ENCODE peak calls at places on chromosomes 2 and 18, in seven cellular contexts. One of them, this sample, is unnamed.

GRCh38 chr2:173434729-173435345 is 80.2 kb downstream of the CDCA7 start:
- DNase-seq in PC-9: no peak
- DNase-seq in esophagus squamous epithelium: no peak
- DNase-seq in AG09309: no peak
- DNase-seq in left ventricle myocardium inferior: no peak
- DNase-seq in right lobe of liver: no peak
- DNase-seq in tibial artery: no peak
- DNase-seq in this sample: no peak

GRCh38 chr18:58870130-58870529 is 5.5 kb downstream of the ZNF532 start:
- DNase-seq in PC-9: no peak
- DNase-seq in esophagus squamous epithelium: no peak
- DNase-seq in AG09309: no peak
- DNase-seq in left ventricle myocardium inferior: no peak
- DNase-seq in right lobe of liver: no peak
- DNase-seq in tibial artery: no peak
- DNase-seq in this sample: no peak

GRCh38 chr18:73670536-73670935 is 477.1 kb downstream of the FBXO15 start:
- DNase-seq in PC-9: peak; percentile 23
- DNase-seq in esophagus squamous epithelium: no peak
- DNase-seq in AG09309: no peak
- DNase-seq in left ventricle myocardium inferior: no peak
- DNase-seq in right lobe of liver: no peak
- DNase-seq in tibial artery: no peak
- DNase-seq in this sample: no peak

GRCh38 chr2:113011108-113011507 is 5.8 kb downstream of the IL36A start:
- DNase-seq in PC-9: no peak
- DNase-seq in esophagus squamous epithelium: no peak
- DNase-seq in AG09309: no peak
- DNase-seq in left ventricle myocardium inferior: no peak
- DNase-seq in right lobe of liver: no peak
- DNase-seq in tibial artery: no peak
- DNase-seq in this sample: no peak

GRCh38 chr18:60372598-60372997 is at the start of gene MC4R:
- DNase-seq in PC-9: peak; percentile 20
- DNase-seq in esophagus squamous epithelium: no peak
- DNase-seq in AG09309: peak; percentile 69
- DNase-seq in left ventricle myocardium inferior: peak; percentile 14
- DNase-seq in right lobe of liver: no peak
- DNase-seq in tibial artery: no peak
- DNase-seq in this sample: no peak

GRCh38 chr2:9640403-9641104 is 9.8 kb upstream of the YWHAQ start:
- DNase-seq in PC-9: no peak
- DNase-seq in esophagus squamous epithelium: no peak
- DNase-seq in AG09309: no peak
- DNase-seq in left ventricle myocardium inferior: no peak
- DNase-seq in right lobe of liver: no peak
- DNase-seq in tibial artery: no peak
- DNase-seq in this sample: no peak

GRCh38 chr2:84946204-84947009 is 24.6 kb upstream of the KCMF1 start:
- DNase-seq in PC-9: peak; percentile 84
- DNase-seq in esophagus squamous epithelium: no peak
- DNase-seq in AG09309: no peak
- DNase-seq in left ventricle myocardium inferior: no peak
- DNase-seq in right lobe of liver: no peak
- DNase-seq in tibial artery: no peak
- DNase-seq in this sample: no peak

GRCh38 chr2:27133195-27133875 is 1.1 kb downstream of the PREB start:
- DNase-seq in PC-9: no peak
- DNase-seq in esophagus squamous epithelium: no peak
- DNase-seq in AG09309: no peak
- DNase-seq in left ventricle myocardium inferior: no peak
- DNase-seq in right lobe of liver: peak; percentile 72
- DNase-seq in tibial artery: no peak
- DNase-seq in this sample: no peak

GRCh38 chr18:13620818-13621445 is 105.4 kb downstream of the FAM210A start:
- DNase-seq in PC-9: no peak
- DNase-seq in esophagus squamous epithelium: no peak
- DNase-seq in AG09309: no peak
- DNase-seq in left ventricle myocardium inferior: no peak
- DNase-seq in right lobe of liver: no peak
- DNase-seq in tibial artery: no peak
- DNase-seq in this sample: no peak

GRCh38 chr2:227890495-227891079 is 19.2 kb downstream of the DAW1 start:
- DNase-seq in PC-9: no peak
- DNase-seq in esophagus squamous epithelium: no peak
- DNase-seq in AG09309: peak; percentile 16
- DNase-seq in left ventricle myocardium inferior: no peak
- DNase-seq in right lobe of liver: no peak
- DNase-seq in tibial artery: no peak
- DNase-seq in this sample: no peak

GRCh38 chr2:227230151-227230550 is 65.7 kb downstream of the COL4A3 start:
- DNase-seq in PC-9: no peak
- DNase-seq in esophagus squamous epithelium: no peak
- DNase-seq in AG09309: no peak
- DNase-seq in left ventricle myocardium inferior: no peak
- DNase-seq in right lobe of liver: no peak
- DNase-seq in tibial artery: no peak
- DNase-seq in this sample: no peak

GRCh38 chr2:132804045-132804444 is 134.0 kb upstream of the LYPD1 start:
- DNase-seq in PC-9: no peak
- DNase-seq in esophagus squamous epithelium: no peak
- DNase-seq in AG09309: peak; percentile 16
- DNase-seq in left ventricle myocardium inferior: no peak
- DNase-seq in right lobe of liver: no peak
- DNase-seq in tibial artery: no peak
- DNase-seq in this sample: no peak

GRCh38 chr18:72013512-72013911 is 530.6 kb downstream of the CBLN2 start:
- DNase-seq in PC-9: no peak
- DNase-seq in esophagus squamous epithelium: no peak
- DNase-seq in AG09309: peak; percentile 47
- DNase-seq in left ventricle myocardium inferior: no peak
- DNase-seq in right lobe of liver: no peak
- DNase-seq in tibial artery: no peak
- DNase-seq in this sample: no peak

GRCh38 chr18:70709720-70710119 is 420.9 kb downstream of the SOCS6 start:
- DNase-seq in PC-9: no peak
- DNase-seq in esophagus squamous epithelium: no peak
- DNase-seq in AG09309: no peak
- DNase-seq in left ventricle myocardium inferior: no peak
- DNase-seq in right lobe of liver: no peak
- DNase-seq in tibial artery: no peak
- DNase-seq in this sample: no peak

GRCh38 chr2:31265234-31265633 is 31.3 kb downstream of the EHD3 start:
- DNase-seq in PC-9: no peak
- DNase-seq in esophagus squamous epithelium: no peak
- DNase-seq in AG09309: no peak
- DNase-seq in left ventricle myocardium inferior: no peak
- DNase-seq in right lobe of liver: no peak
- DNase-seq in tibial artery: no peak
- DNase-seq in this sample: no peak

GRCh38 chr18:3447895-3448844 is 1.8 kb upstream of the TGIF1 start:
- DNase-seq in PC-9: peak; percentile 98
- DNase-seq in esophagus squamous epithelium: peak; percentile 49
- DNase-seq in AG09309: peak; percentile 90
- DNase-seq in left ventricle myocardium inferior: peak; percentile 95
- DNase-seq in right lobe of liver: peak; percentile 97
- DNase-seq in tibial artery: peak; percentile 96
- DNase-seq in this sample: peak; percentile 95

GRCh38 chr2:79085382-79085781 is 2.4 kb downstream of the REG1B start:
- DNase-seq in PC-9: no peak
- DNase-seq in esophagus squamous epithelium: no peak
- DNase-seq in AG09309: no peak
- DNase-seq in left ventricle myocardium inferior: no peak
- DNase-seq in right lobe of liver: no peak
- DNase-seq in tibial artery: no peak
- DNase-seq in this sample: no peak

GRCh38 chr2:217941339-217941738 is 61.5 kb downstream of the TNS1 start:
- DNase-seq in PC-9: no peak
- DNase-seq in esophagus squamous epithelium: no peak
- DNase-seq in AG09309: no peak
- DNase-seq in left ventricle myocardium inferior: no peak
- DNase-seq in right lobe of liver: no peak
- DNase-seq in tibial artery: no peak
- DNase-seq in this sample: no peak

GRCh38 chr18:74515620-74516231 is 18.6 kb upstream of the CNDP1 start:
- DNase-seq in PC-9: no peak
- DNase-seq in esophagus squamous epithelium: no peak
- DNase-seq in AG09309: no peak
- DNase-seq in left ventricle myocardium inferior: no peak
- DNase-seq in right lobe of liver: peak; percentile 57
- DNase-seq in tibial artery: no peak
- DNase-seq in this sample: no peak

GRCh38 chr2:212330263-212330662 is 208.3 kb downstream of the ERBB4 start:
- DNase-seq in PC-9: no peak
- DNase-seq in esophagus squamous epithelium: no peak
- DNase-seq in AG09309: no peak
- DNase-seq in left ventricle myocardium inferior: peak; percentile 16
- DNase-seq in right lobe of liver: no peak
- DNase-seq in tibial artery: peak; percentile 20
- DNase-seq in this sample: no peak

DNA sequence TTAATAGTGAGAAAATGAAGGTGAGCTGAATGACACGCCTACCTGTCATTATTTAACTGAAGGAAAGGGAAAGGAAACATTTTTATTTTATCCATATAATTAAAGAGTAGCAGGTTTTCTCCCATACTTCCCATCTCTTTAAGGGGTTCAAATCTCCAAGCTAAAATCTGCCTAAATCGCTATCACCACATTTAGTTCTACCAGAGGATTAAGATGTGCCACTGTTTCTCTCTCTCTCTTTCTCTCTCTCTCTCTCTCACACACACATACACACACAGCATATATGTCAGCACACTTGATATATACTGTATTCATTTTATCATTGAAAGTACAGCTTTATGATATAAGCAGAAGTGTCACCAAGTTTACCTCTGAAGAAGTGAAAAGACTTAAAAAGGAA is 3.2 kb downstream of the WIPF1 start:
- DNase-seq in PC-9: no peak
- DNase-seq in esophagus squamous epithelium: no peak
- DNase-seq in AG09309: no peak
- DNase-seq in left ventricle myocardium inferior: no peak
- DNase-seq in right lobe of liver: no peak
- DNase-seq in tibial artery: no peak
- DNase-seq in this sample: no peak
- H3K4me3 ChIP-seq in PC-9: no peak overlapping the region
- H3K4me3 ChIP-seq in esophagus squamous epithelium: no peak overlapping the region
- H3K4me3 ChIP-seq in AG09309: no peak overlapping the region
- H3K4me3 ChIP-seq in left ventricle myocardium inferior: no peak overlapping the region
- H3K4me3 ChIP-seq in right lobe of liver: no peak overlapping the region
- H3K4me3 ChIP-seq in tibial artery: no peak overlapping the region
- H3K4me3 ChIP-seq in this sample: no peak overlapping the region

DNA sequence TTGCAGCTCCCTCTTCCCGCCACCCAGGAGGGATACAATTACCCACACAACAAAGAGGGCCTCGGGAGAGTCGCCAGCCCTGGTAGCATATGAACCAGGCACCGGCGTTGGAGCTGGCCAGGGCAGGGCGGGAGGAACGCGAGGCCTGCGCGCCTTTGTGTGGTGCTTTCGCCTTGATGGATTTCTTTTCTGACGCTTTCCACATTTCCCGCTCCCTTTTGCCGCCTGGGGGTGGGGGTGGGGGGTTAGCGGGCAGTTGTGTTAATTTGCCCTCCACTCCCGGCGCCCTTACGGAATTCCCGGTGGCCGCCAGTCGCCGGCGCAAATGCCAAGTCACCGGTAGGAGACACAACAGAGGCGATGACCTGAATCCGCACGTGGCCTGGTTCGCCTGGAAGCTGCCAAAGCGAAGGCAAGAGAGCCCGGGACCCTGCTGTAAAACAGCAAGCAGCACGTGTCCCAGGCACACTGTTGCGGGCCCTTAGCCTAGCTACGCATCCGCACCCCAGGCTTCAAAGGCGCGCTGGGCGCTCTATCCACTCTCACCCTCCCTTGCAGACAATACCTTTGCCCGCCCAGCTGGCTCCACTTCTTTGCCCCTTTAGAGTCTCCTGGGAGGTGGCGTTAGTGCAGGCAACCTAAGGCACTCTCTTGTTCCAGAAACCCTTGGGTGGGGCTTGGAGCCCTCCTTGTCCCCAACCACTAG is 3.4 kb downstream of the GAD1 start:
- DNase-seq in PC-9: no peak
- DNase-seq in esophagus squamous epithelium: no peak
- DNase-seq in AG09309: no peak
- DNase-seq in left ventricle myocardium inferior: no peak
- DNase-seq in right lobe of liver: no peak
- DNase-seq in tibial artery: no peak
- DNase-seq in this sample: no peak
- H3K4me3 ChIP-seq in PC-9: no peak overlapping the region
- H3K4me3 ChIP-seq in esophagus squamous epithelium: peak overlapping the region; percentile 14
- H3K4me3 ChIP-seq in AG09309: no peak overlapping the region
- H3K4me3 ChIP-seq in left ventricle myocardium inferior: peak overlapping the region; percentile 64
- H3K4me3 ChIP-seq in right lobe of liver: no peak overlapping the region
- H3K4me3 ChIP-seq in tibial artery: peak overlapping the region; percentile 58
- H3K4me3 ChIP-seq in this sample: no peak overlapping the region

DNA sequence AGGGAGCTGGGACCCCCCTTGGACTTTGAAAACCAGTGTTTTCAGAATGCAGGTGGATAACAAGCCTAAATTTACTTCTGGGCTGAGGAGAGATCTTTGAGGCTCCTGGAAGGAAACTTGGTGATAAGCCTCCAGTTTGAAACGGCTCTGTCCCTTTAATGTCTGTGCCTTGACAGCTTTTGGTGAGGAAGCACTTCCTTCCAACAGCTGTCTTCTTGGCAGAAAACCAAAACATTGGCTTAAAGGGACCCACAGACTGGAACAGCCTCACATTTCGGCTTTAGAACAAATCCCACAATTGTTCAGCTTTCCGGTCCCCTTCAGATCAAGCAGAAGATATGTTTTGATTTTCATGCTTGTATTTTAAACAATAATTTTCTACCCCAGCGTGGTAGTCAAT is 3.6 kb downstream of the MYCN start:
- DNase-seq in PC-9: no peak
- DNase-seq in esophagus squamous epithelium: no peak
- DNase-seq in AG09309: no peak
- DNase-seq in left ventricle myocardium inferior: no peak
- DNase-seq in right lobe of liver: no peak
- DNase-seq in tibial artery: no peak
- DNase-seq in this sample: no peak
- H3K4me3 ChIP-seq in PC-9: no peak overlapping the region
- H3K4me3 ChIP-seq in esophagus squamous epithelium: no peak overlapping the region
- H3K4me3 ChIP-seq in AG09309: no peak overlapping the region
- H3K4me3 ChIP-seq in left ventricle myocardium inferior: peak overlapping the region; percentile 73
- H3K4me3 ChIP-seq in right lobe of liver: no peak overlapping the region
- H3K4me3 ChIP-seq in tibial artery: no peak overlapping the region
- H3K4me3 ChIP-seq in this sample: no peak overlapping the region

DNA sequence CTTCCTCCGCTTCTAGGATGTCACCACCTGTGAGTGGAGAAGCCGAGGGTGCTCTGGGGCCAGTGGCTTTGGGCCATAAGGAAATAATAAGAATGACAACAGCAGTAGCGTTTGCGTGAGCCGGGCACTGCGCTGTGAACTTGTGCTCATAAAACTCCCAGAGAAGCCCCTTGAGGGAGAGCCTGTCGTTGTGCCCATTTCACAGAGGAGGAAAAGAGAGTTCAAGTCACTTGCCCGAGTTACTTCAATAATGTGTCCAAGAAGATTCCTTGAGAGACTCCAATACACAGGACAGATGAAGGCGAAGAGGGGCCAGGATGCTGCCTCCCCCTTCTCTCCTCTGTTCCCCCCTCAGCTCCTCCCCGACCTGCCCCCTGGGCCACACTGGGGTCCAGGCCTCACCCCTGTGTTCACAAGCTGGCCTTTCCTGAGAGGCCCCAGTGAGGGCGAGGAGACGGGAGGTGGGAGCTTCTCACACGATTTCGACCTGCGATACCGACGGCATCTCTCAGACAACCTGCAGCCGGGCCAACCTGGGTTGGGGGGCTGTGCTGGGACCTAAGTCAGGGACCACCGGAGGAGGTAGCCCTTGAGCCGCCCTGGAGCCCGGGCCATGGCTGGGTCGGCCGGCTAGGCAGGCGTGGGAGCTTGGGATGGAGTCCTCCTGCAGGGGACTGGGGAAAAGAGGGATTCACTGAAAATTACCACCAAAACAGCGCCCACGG is 53.5 kb upstream of the UBE2F start:
- DNase-seq in PC-9: no peak
- DNase-seq in esophagus squamous epithelium: no peak
- DNase-seq in AG09309: no peak
- DNase-seq in left ventricle myocardium inferior: no peak
- DNase-seq in right lobe of liver: no peak
- DNase-seq in tibial artery: no peak
- DNase-seq in this sample: no peak
- H3K4me3 ChIP-seq in PC-9: no peak overlapping the region
- H3K4me3 ChIP-seq in esophagus squamous epithelium: no peak overlapping the region
- H3K4me3 ChIP-seq in AG09309: no peak overlapping the region
- H3K4me3 ChIP-seq in left ventricle myocardium inferior: no peak overlapping the region
- H3K4me3 ChIP-seq in right lobe of liver: no peak overlapping the region
- H3K4me3 ChIP-seq in tibial artery: no peak overlapping the region
- H3K4me3 ChIP-seq in this sample: no peak overlapping the region

This sample was measured in LNCaP clone FGC.